ENCODE peak calls at places on chromosomes 6 and 20, in ten cellular contexts. Z is mammary epithelial cell; F is effector memory CD4-positive, alpha-beta T cell; R is endodermal cell; G is neuronal stem cell; N is aorta; H is adrenal gland; B is GM23248; D is fibroblast of lung; J is sigmoid colon. C is an unnamed sample.

GRCh38 chr20:20761302-20761701 is 48.9 kb upstream of the RALGAPA2 start:
- DNase-seq in Z (no peak), H (peak; percentile 68), D (no peak), G (no peak), F (no peak), J (no peak), B (no peak), N (no peak), R (no peak), C (no peak)

GRCh38 chr6:25694366-25694765 is 42.4 kb downstream of the SCGN start:
- DNase-seq in N (no peak), J (no peak), B (peak; percentile 15), G (no peak), D (no peak), Z (peak; percentile 8), F (no peak), R (no peak), H (no peak), C (no peak)

GRCh38 chr6:76418657-76419217 is 346.3 kb upstream of the IMPG1 start:
- DNase-seq in N (no peak), H (no peak), J (no peak), G (no peak), R (no peak), F (no peak), B (no peak), D (no peak), Z (no peak), C (no peak)

GRCh38 chr20:53872561-53873248 is 197.7 kb downstream of the BCAS1 start:
- DNase-seq in R (no peak), H (no peak), Z (no peak), J (no peak), F (peak; percentile 28), B (peak; percentile 18), G (no peak), N (no peak), D (peak; percentile 41), C (no peak)

GRCh38 chr6:4017058-4017457 is 61.9 kb downstream of the FAM217A start:
- DNase-seq in G (no peak), J (no peak), D (no peak), F (no peak), N (no peak), Z (no peak), B (no peak), R (no peak), H (no peak), C (no peak)

GRCh38 chr20:44414346-44414714 is 58.8 kb downstream of the HNF4A start:
- DNase-seq in B (no peak), J (no peak), G (no peak), F (no peak), H (no peak), N (peak; percentile 63), Z (no peak), D (no peak), R (no peak), C (no peak)

GRCh38 chr20:57738484-57738883 is 28.7 kb upstream of the PMEPA1 start:
- DNase-seq in N (no peak), Z (peak; percentile 8), G (no peak), J (no peak), B (peak; percentile 17), D (no peak), R (no peak), H (no peak), F (no peak), C (no peak)

GRCh38 chr6:33164665-33165373 is 27.4 kb downstream of the COL11A2 start:
- DNase-seq in Z (no peak), R (peak; percentile 45), B (no peak), N (no peak), G (no peak), J (no peak), H (no peak), D (no peak), F (no peak), C (no peak)

GRCh38 chr6:43699564-43700186 is 12.1 kb upstream of the MRPS18A start:
- DNase-seq in J (no peak), F (no peak), N (no peak), H (no peak), B (peak; percentile 23), D (peak; percentile 54), R (peak; percentile 77), G (no peak), Z (no peak), C (no peak)

DNA sequence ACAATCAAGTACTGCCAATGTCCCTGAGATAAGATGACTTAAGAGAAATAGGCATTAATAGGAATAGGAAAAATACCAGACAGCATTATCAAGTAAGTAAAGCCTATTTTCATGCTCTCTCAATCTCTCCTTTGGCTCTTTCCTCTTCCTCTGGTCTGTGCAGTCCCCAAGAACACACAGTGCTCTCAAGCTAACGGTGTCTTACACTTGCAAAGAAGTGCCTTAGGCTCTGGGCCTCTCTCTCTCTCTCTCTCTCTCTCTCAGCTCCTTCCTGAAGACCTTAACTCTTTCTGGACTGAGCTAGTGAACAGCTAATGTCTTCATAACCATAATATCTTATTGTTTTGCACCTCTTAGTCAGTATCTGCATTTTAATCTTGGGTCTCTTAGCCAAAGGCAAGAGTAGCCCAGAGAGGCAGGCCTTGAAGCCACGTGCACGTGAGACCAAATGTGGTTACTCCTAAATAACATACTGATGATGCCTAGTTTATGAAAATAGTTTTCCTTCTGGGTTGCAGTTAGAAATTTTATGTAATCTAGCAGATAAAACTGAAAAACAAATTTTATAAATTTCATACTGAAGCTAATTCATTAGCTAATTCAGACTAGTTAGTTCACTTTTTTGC is 70.8 kb downstream of the TPD52L1 start:
- DNase-seq in G (no peak), Z (no peak), F (no peak), J (no peak), R (no peak), B (no peak), H (no peak), D (no peak), N (no peak), C (no peak)
- H3K4me3 ChIP-seq in G (no peak overlapping the region), Z (no peak overlapping the region), F (no peak overlapping the region), J (no peak overlapping the region), R (no peak overlapping the region), B (no peak overlapping the region), H (no peak overlapping the region), D (no peak overlapping the region), N (no peak overlapping the region), C (no peak overlapping the region)

GRCh38 chr20:47789081-47789998 is 4.1 kb upstream of the SULF2 start:
- DNase-seq in N (no peak), D (peak; percentile 43), G (no peak), H (no peak), R (no peak), B (no peak), J (no peak), Z (no peak), F (no peak), C (no peak)
- H3K4me1 ChIP-seq in N (no peaks in the 10 kb centered on the region), D (peaks cover 2% of the 10 kb centered on the region), G (peaks cover 7% of the 10 kb centered on the region), H (peaks cover 7% of the 10 kb centered on the region), R (peaks cover 14% of the 10 kb centered on the region), B (peaks cover 11% of the 10 kb centered on the region), J (no peaks in the 10 kb centered on the region), Z (peaks cover 49% of the 10 kb centered on the region), F (peaks cover 14% of the 10 kb centered on the region), C (no peaks in the 10 kb centered on the region)

GRCh38 chr20:46253391-46253790 is 54.9 kb downstream of the CDH22 start:
- DNase-seq in Z (no peak), B (peak; percentile 22), N (no peak), J (no peak), F (no peak), R (peak; percentile 83), D (no peak), H (peak; percentile 78), G (no peak), C (no peak)

GRCh38 chr20:46252352-46253091 is 55.8 kb downstream of the CDH22 start:
- DNase-seq in H (no peak), B (no peak), N (no peak), R (no peak), D (no peak), G (no peak), Z (no peak), J (no peak), F (no peak), C (no peak)

GRCh38 chr20:46250772-46251171 is 57.5 kb downstream of the CDH22 start:
- DNase-seq in D (no peak), J (no peak), B (no peak), G (no peak), F (no peak), R (no peak), H (no peak), Z (no peak), N (no peak), C (no peak)

GRCh38 chr20:46249671-46250070 is 58.6 kb downstream of the CDH22 start:
- DNase-seq in F (no peak), N (no peak), H (no peak), D (no peak), J (no peak), Z (no peak), B (no peak), R (no peak), G (no peak), C (no peak)

DNA sequence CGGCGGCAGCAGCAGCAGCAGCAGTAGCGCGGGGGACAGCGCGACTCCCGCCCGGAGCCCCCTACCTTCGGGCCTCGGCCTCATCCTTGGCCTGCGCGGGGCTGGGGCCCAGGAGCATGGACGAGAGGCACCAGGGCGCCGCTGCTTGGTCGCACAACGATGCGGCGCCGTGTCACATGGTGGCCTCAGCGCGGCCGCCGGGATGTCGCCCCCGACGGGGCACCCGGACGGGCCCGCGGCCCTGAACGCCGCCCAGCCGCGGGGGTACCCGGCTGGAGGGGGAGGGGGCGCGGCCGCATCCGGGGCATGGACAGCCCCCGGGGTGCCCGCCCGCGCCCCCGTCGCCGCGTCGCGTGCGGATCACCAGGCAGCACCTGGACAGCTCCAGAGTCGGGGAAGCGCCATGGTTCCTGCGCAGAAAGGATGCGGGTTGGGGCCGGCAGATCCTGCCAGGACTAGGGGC is 57.1 kb downstream of the CDH22 start:
- DNase-seq in B (peak; percentile 15), R (peak; percentile 83), H (no peak), J (no peak), F (no peak), Z (no peak), G (peak; percentile 32), N (no peak), D (no peak), C (no peak)
- H3K4me3 ChIP-seq in B (no peak overlapping the region), R (no peak overlapping the region), H (no peak overlapping the region), J (no peak overlapping the region), F (no peak overlapping the region), Z (no peak overlapping the region), G (no peak overlapping the region), N (no peak overlapping the region), D (no peak overlapping the region), C (no peak overlapping the region)

DNA sequence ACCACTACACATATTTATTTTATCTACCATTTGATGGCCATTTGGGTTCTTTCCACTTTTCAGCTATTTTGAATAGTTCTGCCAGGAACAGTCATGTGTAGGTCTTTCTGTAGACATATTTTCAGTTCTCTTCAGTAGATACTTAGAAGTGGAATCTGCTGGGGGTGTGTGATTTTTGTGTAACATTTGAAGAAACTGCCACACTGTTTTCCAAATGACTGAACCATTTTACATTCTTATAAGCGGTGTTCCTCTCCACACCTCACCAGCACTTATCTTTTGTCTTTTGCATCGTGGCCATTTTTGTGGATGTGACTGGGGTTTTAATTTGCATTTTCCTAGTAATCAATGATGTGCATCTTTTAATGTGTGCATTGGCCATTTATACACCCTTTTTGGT is 197.7 kb downstream of the ARID1B start:
- DNase-seq in J (no peak), D (no peak), G (no peak), R (no peak), H (no peak), N (no peak), F (no peak), Z (no peak), B (no peak), C (no peak)
- H3K4me1 ChIP-seq in J (no peaks in the 10 kb centered on the region), D (peaks cover 2% of the 10 kb centered on the region), G (peaks cover 10% of the 10 kb centered on the region), R (no peaks in the 10 kb centered on the region), H (peaks cover 10% of the 10 kb centered on the region), N (peaks cover 6% of the 10 kb centered on the region), F (peaks cover 8% of the 10 kb centered on the region), Z (no peaks in the 10 kb centered on the region), B (peaks cover 3% of the 10 kb centered on the region), C (peaks cover 15% of the 10 kb centered on the region)

C was measured in kidney.